ENCODE peak calls at places on chromosome 1, in six cellular contexts. One of them, this sample, is unnamed.

GRCh38 chr1:181767001-181767708 is 283.8 kb downstream of the CACNA1E start:
- DNase-seq in HS-5: no peak
- DNase-seq in SHP77: no peak
- DNase-seq in tibial nerve: no peak
- DNase-seq in NCI-H2171: no peak
- DNase-seq in chondrocyte: no peak
- DNase-seq in this sample: no peak

GRCh38 chr1:32142446-32143301 is 34.8 kb downstream of the KPNA6 start:
- DNase-seq in HS-5: peak
- DNase-seq in SHP77: peak
- DNase-seq in tibial nerve: peak
- DNase-seq in NCI-H2171: no peak
- DNase-seq in chondrocyte: no peak
- DNase-seq in this sample: peak

GRCh38 chr1:185861630-185862029 is 127.4 kb downstream of the HMCN1 start:
- DNase-seq in HS-5: no peak
- DNase-seq in SHP77: no peak
- DNase-seq in tibial nerve: no peak
- DNase-seq in NCI-H2171: no peak
- DNase-seq in chondrocyte: no peak
- DNase-seq in this sample: peak

GRCh38 chr1:30024411-30025195 is 698.8 kb downstream of the MATN1 start:
- DNase-seq in HS-5: no peak
- DNase-seq in SHP77: no peak
- DNase-seq in tibial nerve: no peak
- DNase-seq in NCI-H2171: no peak
- DNase-seq in chondrocyte: no peak
- DNase-seq in this sample: no peak

GRCh38 chr1:226371866-226372490 is 35.9 kb downstream of the PARP1 start:
- DNase-seq in HS-5: no peak
- DNase-seq in SHP77: no peak
- DNase-seq in tibial nerve: no peak
- DNase-seq in NCI-H2171: no peak
- DNase-seq in chondrocyte: no peak
- DNase-seq in this sample: no peak

GRCh38 chr1:15243275-15244043 is 3.6 kb upstream of the FHAD1 start:
- DNase-seq in HS-5: no peak
- DNase-seq in SHP77: no peak
- DNase-seq in tibial nerve: no peak
- DNase-seq in NCI-H2171: peak
- DNase-seq in chondrocyte: no peak
- DNase-seq in this sample: no peak

GRCh38 chr1:232643227-232643626 is 13.3 kb upstream of the SIPA1L2 start:
- DNase-seq in HS-5: no peak
- DNase-seq in SHP77: no peak
- DNase-seq in tibial nerve: no peak
- DNase-seq in NCI-H2171: no peak
- DNase-seq in chondrocyte: no peak
- DNase-seq in this sample: no peak

GRCh38 chr1:43318831-43319230 is 18.0 kb downstream of the TIE1 start:
- DNase-seq in HS-5: no peak
- DNase-seq in SHP77: no peak
- DNase-seq in tibial nerve: no peak
- DNase-seq in NCI-H2171: no peak
- DNase-seq in chondrocyte: no peak
- DNase-seq in this sample: no peak